ENCODE peak calls at places on chromosomes 13 and 19, in eight cellular contexts. One of them, this sample, is unnamed.

GRCh38 chr13:26721251-26721939 is 39.2 kb downstream of the GPR12 start:
- DNase-seq in foreskin fibroblast: no peak
- DNase-seq in sigmoid colon: no peak
- DNase-seq in psoas muscle: peak; percentile 23
- DNase-seq in testis: no peak
- DNase-seq in iPS DF 6.9: no peak
- DNase-seq in CD4-positive, CD25-positive, alpha-beta regulatory T cell: peak; percentile 55
- DNase-seq in HFF-Myc: no peak
- DNase-seq in this sample: no peak

GRCh38 chr13:111317042-111317550 is 3.3 kb upstream of the TEX29 start:
- DNase-seq in foreskin fibroblast: no peak
- DNase-seq in sigmoid colon: no peak
- DNase-seq in psoas muscle: no peak
- DNase-seq in testis: no peak
- DNase-seq in iPS DF 6.9: no peak
- DNase-seq in CD4-positive, CD25-positive, alpha-beta regulatory T cell: no peak
- DNase-seq in HFF-Myc: no peak
- DNase-seq in this sample: no peak

GRCh38 chr19:48659768-48660167 is 13.0 kb downstream of the NTN5 start:
- DNase-seq in foreskin fibroblast: peak; percentile 30
- DNase-seq in sigmoid colon: no peak
- DNase-seq in psoas muscle: no peak
- DNase-seq in testis: no peak
- DNase-seq in iPS DF 6.9: no peak
- DNase-seq in CD4-positive, CD25-positive, alpha-beta regulatory T cell: no peak
- DNase-seq in HFF-Myc: no peak
- DNase-seq in this sample: no peak

GRCh38 chr19:15323496-15324235 is 8.7 kb downstream of the BRD4 start:
- DNase-seq in foreskin fibroblast: peak; percentile 79
- DNase-seq in sigmoid colon: peak; percentile 80
- DNase-seq in psoas muscle: peak; percentile 36
- DNase-seq in testis: no peak
- DNase-seq in iPS DF 6.9: no peak
- DNase-seq in CD4-positive, CD25-positive, alpha-beta regulatory T cell: no peak
- DNase-seq in HFF-Myc: no peak
- DNase-seq in this sample: no peak

GRCh38 chr19:13208131-13208963 is 58.1 kb downstream of the IER2 start:
- DNase-seq in foreskin fibroblast: peak; percentile 86
- DNase-seq in sigmoid colon: peak; percentile 72
- DNase-seq in psoas muscle: peak; percentile 28
- DNase-seq in testis: peak; percentile 39
- DNase-seq in iPS DF 6.9: no peak
- DNase-seq in CD4-positive, CD25-positive, alpha-beta regulatory T cell: peak; percentile 76
- DNase-seq in HFF-Myc: peak; percentile 60
- DNase-seq in this sample: peak; percentile 25

GRCh38 chr13:43787998-43788397 is 1.2 kb upstream of the ENOX1 start:
- DNase-seq in foreskin fibroblast: peak; percentile 80
- DNase-seq in sigmoid colon: no peak
- DNase-seq in psoas muscle: no peak
- DNase-seq in testis: peak; percentile 47
- DNase-seq in iPS DF 6.9: no peak
- DNase-seq in CD4-positive, CD25-positive, alpha-beta regulatory T cell: no peak
- DNase-seq in HFF-Myc: no peak
- DNase-seq in this sample: no peak

GRCh38 chr19:18995804-18996241 is 37.5 kb downstream of the SUGP2 start:
- DNase-seq in foreskin fibroblast: peak; percentile 93
- DNase-seq in sigmoid colon: peak; percentile 82
- DNase-seq in psoas muscle: peak; percentile 35
- DNase-seq in testis: peak; percentile 70
- DNase-seq in iPS DF 6.9: peak; percentile 68
- DNase-seq in CD4-positive, CD25-positive, alpha-beta regulatory T cell: peak; percentile 44
- DNase-seq in HFF-Myc: peak; percentile 58
- DNase-seq in this sample: peak; percentile 42

GRCh38 chr13:27170221-27170520 is 1.4 kb downstream of the USP12 start:
- DNase-seq in foreskin fibroblast: peak; percentile 81
- DNase-seq in sigmoid colon: no peak
- DNase-seq in psoas muscle: no peak
- DNase-seq in testis: no peak
- DNase-seq in iPS DF 6.9: no peak
- DNase-seq in CD4-positive, CD25-positive, alpha-beta regulatory T cell: peak; percentile 55
- DNase-seq in HFF-Myc: no peak
- DNase-seq in this sample: peak; percentile 38

GRCh38 chr13:27012482-27013197 is 159.0 kb downstream of the USP12 start:
- DNase-seq in foreskin fibroblast: peak; percentile 87
- DNase-seq in sigmoid colon: no peak
- DNase-seq in psoas muscle: no peak
- DNase-seq in testis: no peak
- DNase-seq in iPS DF 6.9: no peak
- DNase-seq in CD4-positive, CD25-positive, alpha-beta regulatory T cell: no peak
- DNase-seq in HFF-Myc: peak; percentile 37
- DNase-seq in this sample: peak; percentile 58

GRCh38 chr19:2027361-2027760 is 11.8 kb upstream of the BTBD2 start:
- DNase-seq in foreskin fibroblast: peak; percentile 90
- DNase-seq in sigmoid colon: no peak
- DNase-seq in psoas muscle: peak; percentile 28
- DNase-seq in testis: no peak
- DNase-seq in iPS DF 6.9: no peak
- DNase-seq in CD4-positive, CD25-positive, alpha-beta regulatory T cell: no peak
- DNase-seq in HFF-Myc: no peak
- DNase-seq in this sample: peak; percentile 68

GRCh38 chr13:75795274-75795673 is 159.1 kb downstream of the LMO7 start:
- DNase-seq in foreskin fibroblast: no peak
- DNase-seq in sigmoid colon: no peak
- DNase-seq in psoas muscle: no peak
- DNase-seq in testis: no peak
- DNase-seq in iPS DF 6.9: no peak
- DNase-seq in CD4-positive, CD25-positive, alpha-beta regulatory T cell: no peak
- DNase-seq in HFF-Myc: no peak
- DNase-seq in this sample: no peak
- H3K4me3 ChIP-seq in foreskin fibroblast: no peak overlapping the region
- H3K4me3 ChIP-seq in sigmoid colon: no peak overlapping the region
- H3K4me3 ChIP-seq in psoas muscle: no peak overlapping the region
- H3K4me3 ChIP-seq in testis: no peak overlapping the region
- H3K4me3 ChIP-seq in iPS DF 6.9: no peak overlapping the region
- H3K4me3 ChIP-seq in CD4-positive, CD25-positive, alpha-beta regulatory T cell: no peak overlapping the region
- H3K4me3 ChIP-seq in HFF-Myc: no peak overlapping the region
- H3K4me3 ChIP-seq in this sample: no peak overlapping the region

DNA sequence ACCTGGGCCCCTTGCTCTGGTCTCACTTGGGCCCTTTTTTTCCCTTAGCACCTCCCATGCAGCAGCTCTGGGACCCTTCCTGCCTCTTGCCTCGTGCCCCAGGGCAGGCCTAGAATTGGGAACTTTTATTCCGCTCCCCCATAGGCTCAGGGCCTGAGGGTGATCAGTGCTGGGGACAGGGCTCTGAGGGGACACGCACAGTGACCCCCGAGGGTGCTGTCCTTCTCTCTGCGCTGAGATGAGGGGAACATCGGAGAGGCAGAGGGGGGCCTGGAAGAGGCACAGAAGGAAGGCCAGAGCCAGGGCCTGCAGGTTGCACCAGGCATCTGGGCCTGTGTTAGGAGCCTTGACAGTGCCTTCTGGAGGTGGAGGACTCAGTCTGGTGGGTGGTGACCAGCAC is 10.8 kb downstream of the EPN1 start:
- DNase-seq in foreskin fibroblast: no peak
- DNase-seq in sigmoid colon: no peak
- DNase-seq in psoas muscle: no peak
- DNase-seq in testis: no peak
- DNase-seq in iPS DF 6.9: no peak
- DNase-seq in CD4-positive, CD25-positive, alpha-beta regulatory T cell: no peak
- DNase-seq in HFF-Myc: no peak
- DNase-seq in this sample: no peak
- H3K4me3 ChIP-seq in foreskin fibroblast: no peak overlapping the region
- H3K4me3 ChIP-seq in sigmoid colon: no peak overlapping the region
- H3K4me3 ChIP-seq in psoas muscle: no peak overlapping the region
- H3K4me3 ChIP-seq in testis: no peak overlapping the region
- H3K4me3 ChIP-seq in iPS DF 6.9: no peak overlapping the region
- H3K4me3 ChIP-seq in CD4-positive, CD25-positive, alpha-beta regulatory T cell: no peak overlapping the region
- H3K4me3 ChIP-seq in HFF-Myc: no peak overlapping the region
- H3K4me3 ChIP-seq in this sample: no peak overlapping the region

DNA sequence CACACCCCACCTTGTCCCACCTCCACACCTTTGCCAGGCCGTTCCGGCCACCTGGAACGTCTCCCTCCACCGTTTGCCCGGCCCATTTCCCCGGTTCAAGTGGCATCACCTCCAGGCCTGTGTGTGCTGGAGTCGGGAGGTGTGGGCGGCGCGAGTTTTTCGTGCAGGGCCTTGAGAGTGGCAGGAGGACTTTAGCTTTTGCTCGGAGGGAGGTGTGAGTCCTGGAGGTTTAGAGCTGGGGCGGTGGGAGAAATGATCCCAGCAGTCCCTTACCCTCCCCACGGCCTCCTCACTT is 4.3 kb upstream of the PALM start:
- DNase-seq in foreskin fibroblast: no peak
- DNase-seq in sigmoid colon: no peak
- DNase-seq in psoas muscle: no peak
- DNase-seq in testis: no peak
- DNase-seq in iPS DF 6.9: no peak
- DNase-seq in CD4-positive, CD25-positive, alpha-beta regulatory T cell: no peak
- DNase-seq in HFF-Myc: no peak
- DNase-seq in this sample: no peak
- H3K4me3 ChIP-seq in foreskin fibroblast: no peak overlapping the region
- H3K4me3 ChIP-seq in sigmoid colon: no peak overlapping the region
- H3K4me3 ChIP-seq in psoas muscle: no peak overlapping the region
- H3K4me3 ChIP-seq in testis: no peak overlapping the region
- H3K4me3 ChIP-seq in iPS DF 6.9: peak overlapping the region; percentile 4
- H3K4me3 ChIP-seq in CD4-positive, CD25-positive, alpha-beta regulatory T cell: no peak overlapping the region
- H3K4me3 ChIP-seq in HFF-Myc: no peak overlapping the region
- H3K4me3 ChIP-seq in this sample: no peak overlapping the region

GRCh38 chr19:39499932-39500331 is 1.2 kb downstream of the DLL3 start:
- DNase-seq in foreskin fibroblast: no peak
- DNase-seq in sigmoid colon: no peak
- DNase-seq in psoas muscle: no peak
- DNase-seq in testis: no peak
- DNase-seq in iPS DF 6.9: no peak
- DNase-seq in CD4-positive, CD25-positive, alpha-beta regulatory T cell: no peak
- DNase-seq in HFF-Myc: no peak
- DNase-seq in this sample: no peak

GRCh38 chr19:39500543-39500942 is 1.8 kb downstream of the DLL3 start:
- DNase-seq in foreskin fibroblast: no peak
- DNase-seq in sigmoid colon: no peak
- DNase-seq in psoas muscle: no peak
- DNase-seq in testis: no peak
- DNase-seq in iPS DF 6.9: no peak
- DNase-seq in CD4-positive, CD25-positive, alpha-beta regulatory T cell: no peak
- DNase-seq in HFF-Myc: no peak
- DNase-seq in this sample: no peak

GRCh38 chr19:39497850-39498261 is 891 bp upstream of the DLL3 start:
- DNase-seq in foreskin fibroblast: peak; percentile 66
- DNase-seq in sigmoid colon: no peak
- DNase-seq in psoas muscle: no peak
- DNase-seq in testis: peak; percentile 39
- DNase-seq in iPS DF 6.9: no peak
- DNase-seq in CD4-positive, CD25-positive, alpha-beta regulatory T cell: no peak
- DNase-seq in HFF-Myc: no peak
- DNase-seq in this sample: no peak

GRCh38 chr19:39499082-39499642 is 415 bp downstream of the DLL3 start:
- DNase-seq in foreskin fibroblast: peak; percentile 50
- DNase-seq in sigmoid colon: no peak
- DNase-seq in psoas muscle: no peak
- DNase-seq in testis: no peak
- DNase-seq in iPS DF 6.9: no peak
- DNase-seq in CD4-positive, CD25-positive, alpha-beta regulatory T cell: peak; percentile 25
- DNase-seq in HFF-Myc: no peak
- DNase-seq in this sample: no peak

DNA sequence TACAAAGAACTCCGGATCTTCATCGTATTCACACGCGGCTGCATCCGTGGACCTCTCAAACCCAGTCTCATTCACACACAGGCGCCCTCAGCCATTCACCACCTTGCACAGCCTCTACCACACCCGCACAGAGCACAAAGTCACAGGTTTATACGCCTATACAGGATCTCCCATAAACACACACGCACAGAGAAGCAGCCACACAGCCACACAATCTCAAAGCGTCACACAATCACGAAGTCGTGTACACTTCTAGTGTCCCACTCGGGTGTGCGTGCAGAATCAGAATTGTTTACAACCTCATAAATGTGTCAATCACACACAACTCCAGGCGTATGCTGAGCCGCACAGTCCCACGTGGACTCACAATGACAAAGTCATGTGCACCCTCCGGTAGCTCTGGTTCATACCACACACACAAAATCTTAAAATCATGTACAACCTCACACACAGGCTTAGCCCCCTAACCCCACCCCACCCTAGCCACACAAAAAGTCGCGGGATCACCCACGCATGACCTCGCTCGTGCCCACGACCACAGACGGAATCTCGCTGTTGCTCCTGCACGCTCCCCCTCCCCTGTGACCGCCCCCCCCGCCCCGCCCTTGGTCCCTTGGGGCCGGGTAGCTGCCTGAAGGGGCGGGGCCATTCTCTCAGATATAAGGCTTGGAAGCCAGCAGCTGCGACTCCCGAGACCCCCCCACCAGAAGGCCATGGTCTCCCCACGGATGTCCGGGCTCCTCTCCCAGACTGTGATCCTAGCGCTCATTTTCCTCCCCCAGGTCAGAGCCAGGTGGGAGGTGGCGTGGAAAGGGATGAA is at the start of gene DLL3:
- DNase-seq in foreskin fibroblast: peak; percentile 49
- DNase-seq in sigmoid colon: no peak
- DNase-seq in psoas muscle: no peak
- DNase-seq in testis: no peak
- DNase-seq in iPS DF 6.9: no peak
- DNase-seq in CD4-positive, CD25-positive, alpha-beta regulatory T cell: peak; percentile 30
- DNase-seq in HFF-Myc: no peak
- DNase-seq in this sample: no peak
- H3K4me3 ChIP-seq in foreskin fibroblast: peak within 1 kb of the TSS; percentile 40
- H3K4me3 ChIP-seq in sigmoid colon: no peak within 1 kb of the TSS
- H3K4me3 ChIP-seq in psoas muscle: peak within 1 kb of the TSS; percentile 34
- H3K4me3 ChIP-seq in testis: no peak within 1 kb of the TSS
- H3K4me3 ChIP-seq in iPS DF 6.9: peak within 1 kb of the TSS; percentile 64
- H3K4me3 ChIP-seq in CD4-positive, CD25-positive, alpha-beta regulatory T cell: peak within 1 kb of the TSS; percentile 13
- H3K4me3 ChIP-seq in HFF-Myc: peak within 1 kb of the TSS; percentile 25
- H3K4me3 ChIP-seq in this sample: peak within 1 kb of the TSS; percentile 23

GRCh38 chr19:53660584-53660983 is 28.8 kb downstream of the DPRX start:
- DNase-seq in foreskin fibroblast: no peak
- DNase-seq in sigmoid colon: no peak
- DNase-seq in psoas muscle: no peak
- DNase-seq in testis: no peak
- DNase-seq in iPS DF 6.9: no peak
- DNase-seq in CD4-positive, CD25-positive, alpha-beta regulatory T cell: no peak
- DNase-seq in HFF-Myc: no peak
- DNase-seq in this sample: no peak
- H3K4me3 ChIP-seq in foreskin fibroblast: no peak overlapping the region
- H3K4me3 ChIP-seq in sigmoid colon: no peak overlapping the region
- H3K4me3 ChIP-seq in psoas muscle: no peak overlapping the region
- H3K4me3 ChIP-seq in testis: no peak overlapping the region
- H3K4me3 ChIP-seq in iPS DF 6.9: no peak overlapping the region
- H3K4me3 ChIP-seq in CD4-positive, CD25-positive, alpha-beta regulatory T cell: no peak overlapping the region
- H3K4me3 ChIP-seq in HFF-Myc: no peak overlapping the region
- H3K4me3 ChIP-seq in this sample: no peak overlapping the region